ENCODE peak calls at places on chromosome 5, in six cellular contexts. One of them, this sample, is unnamed.

GRCh38 chr5:136014049-136014516 is 14.7 kb upstream of the TGFBI start:
- DNase-seq in GM12865: peak
- DNase-seq in heart left ventricle: no peak
- DNase-seq in activated T-cell treated with anti-CD3 and anti-CD28 coated beads, Interleukin-2, amount 50 U/mL, for 72 hours: no peak
- DNase-seq in A172: peak
- DNase-seq in mesothelial cell of epicardium: no peak
- DNase-seq in this sample: no peak

GRCh38 chr5:106862450-106863193 is 808.1 kb downstream of the EFNA5 start:
- DNase-seq in heart left ventricle: no peak
- DNase-seq in mesothelial cell of epicardium: no peak
- DNase-seq in activated T-cell treated with anti-CD3 and anti-CD28 coated beads, Interleukin-2, amount 50 U/mL, for 72 hours: no peak
- DNase-seq in GM12865: peak
- DNase-seq in A172: peak
- DNase-seq in this sample: no peak

GRCh38 chr5:138274189-138274853 is at the start of gene GFRA3:
- DNase-seq in A172: no peak
- DNase-seq in mesothelial cell of epicardium: peak
- DNase-seq in activated T-cell treated with anti-CD3 and anti-CD28 coated beads, Interleukin-2, amount 50 U/mL, for 72 hours: peak
- DNase-seq in GM12865: peak
- DNase-seq in heart left ventricle: no peak
- DNase-seq in this sample: no peak

GRCh38 chr5:1661311-1661710 is 137.6 kb upstream of the LPCAT1 start:
- DNase-seq in mesothelial cell of epicardium: no peak
- DNase-seq in A172: no peak
- DNase-seq in activated T-cell treated with anti-CD3 and anti-CD28 coated beads, Interleukin-2, amount 50 U/mL, for 72 hours: no peak
- DNase-seq in GM12865: no peak
- DNase-seq in heart left ventricle: no peak
- DNase-seq in this sample: no peak

GRCh38 chr5:153974131-153974812 is 64.4 kb downstream of the FAM114A2 start:
- DNase-seq in heart left ventricle: no peak
- DNase-seq in mesothelial cell of epicardium: no peak
- DNase-seq in activated T-cell treated with anti-CD3 and anti-CD28 coated beads, Interleukin-2, amount 50 U/mL, for 72 hours: peak
- DNase-seq in GM12865: peak
- DNase-seq in A172: peak
- DNase-seq in this sample: no peak

GRCh38 chr5:132291026-132291425 is 3.2 kb upstream of the SLC22A4 start:
- DNase-seq in activated T-cell treated with anti-CD3 and anti-CD28 coated beads, Interleukin-2, amount 50 U/mL, for 72 hours: no peak
- DNase-seq in GM12865: no peak
- DNase-seq in mesothelial cell of epicardium: no peak
- DNase-seq in heart left ventricle: no peak
- DNase-seq in A172: no peak
- DNase-seq in this sample: no peak

GRCh38 chr5:191036-191948 is at the start of gene LRRC14B:
- DNase-seq in activated T-cell treated with anti-CD3 and anti-CD28 coated beads, Interleukin-2, amount 50 U/mL, for 72 hours: peak
- DNase-seq in mesothelial cell of epicardium: no peak
- DNase-seq in GM12865: peak
- DNase-seq in heart left ventricle: peak
- DNase-seq in A172: no peak
- DNase-seq in this sample: peak

GRCh38 chr5:149349382-149349781 is 4.1 kb downstream of the GRPEL2 start:
- DNase-seq in heart left ventricle: no peak
- DNase-seq in A172: no peak
- DNase-seq in mesothelial cell of epicardium: no peak
- DNase-seq in GM12865: no peak
- DNase-seq in activated T-cell treated with anti-CD3 and anti-CD28 coated beads, Interleukin-2, amount 50 U/mL, for 72 hours: no peak
- DNase-seq in this sample: no peak

GRCh38 chr5:122183795-122184185 is 54.4 kb downstream of the ZNF474 start:
- DNase-seq in activated T-cell treated with anti-CD3 and anti-CD28 coated beads, Interleukin-2, amount 50 U/mL, for 72 hours: no peak
- DNase-seq in heart left ventricle: no peak
- DNase-seq in A172: no peak
- DNase-seq in GM12865: no peak
- DNase-seq in mesothelial cell of epicardium: no peak
- DNase-seq in this sample: no peak

GRCh38 chr5:143401846-143402463 is 1.5 kb downstream of the NR3C1 start:
- DNase-seq in mesothelial cell of epicardium: no peak
- DNase-seq in activated T-cell treated with anti-CD3 and anti-CD28 coated beads, Interleukin-2, amount 50 U/mL, for 72 hours: no peak
- DNase-seq in heart left ventricle: no peak
- DNase-seq in A172: no peak
- DNase-seq in GM12865: peak
- DNase-seq in this sample: no peak

GRCh38 chr5:43947870-43948269 is 344.9 kb downstream of the NNT start:
- DNase-seq in activated T-cell treated with anti-CD3 and anti-CD28 coated beads, Interleukin-2, amount 50 U/mL, for 72 hours: no peak
- DNase-seq in A172: no peak
- DNase-seq in mesothelial cell of epicardium: no peak
- DNase-seq in GM12865: no peak
- DNase-seq in heart left ventricle: no peak
- DNase-seq in this sample: no peak

GRCh38 chr5:154072782-154073171 is 34.0 kb downstream of the MFAP3 start:
- DNase-seq in A172: no peak
- DNase-seq in heart left ventricle: no peak
- DNase-seq in activated T-cell treated with anti-CD3 and anti-CD28 coated beads, Interleukin-2, amount 50 U/mL, for 72 hours: no peak
- DNase-seq in mesothelial cell of epicardium: no peak
- DNase-seq in GM12865: no peak
- DNase-seq in this sample: no peak

GRCh38 chr5:116671211-116671736 is 96.7 kb upstream of the SEMA6A start:
- DNase-seq in mesothelial cell of epicardium: no peak
- DNase-seq in heart left ventricle: no peak
- DNase-seq in activated T-cell treated with anti-CD3 and anti-CD28 coated beads, Interleukin-2, amount 50 U/mL, for 72 hours: no peak
- DNase-seq in GM12865: peak
- DNase-seq in A172: no peak
- DNase-seq in this sample: no peak

GRCh38 chr5:38807570-38808461 is 38.0 kb upstream of the OSMR start:
- DNase-seq in mesothelial cell of epicardium: no peak
- DNase-seq in heart left ventricle: peak
- DNase-seq in activated T-cell treated with anti-CD3 and anti-CD28 coated beads, Interleukin-2, amount 50 U/mL, for 72 hours: no peak
- DNase-seq in A172: peak
- DNase-seq in GM12865: no peak
- DNase-seq in this sample: no peak

GRCh38 chr5:36537729-36538128 is 68.7 kb upstream of the SLC1A3 start:
- DNase-seq in activated T-cell treated with anti-CD3 and anti-CD28 coated beads, Interleukin-2, amount 50 U/mL, for 72 hours: no peak
- DNase-seq in GM12865: no peak
- DNase-seq in heart left ventricle: no peak
- DNase-seq in mesothelial cell of epicardium: no peak
- DNase-seq in A172: no peak
- DNase-seq in this sample: no peak

GRCh38 chr5:95872333-95873268 is 50.1 kb upstream of the GLRX start:
- DNase-seq in activated T-cell treated with anti-CD3 and anti-CD28 coated beads, Interleukin-2, amount 50 U/mL, for 72 hours: no peak
- DNase-seq in mesothelial cell of epicardium: no peak
- DNase-seq in A172: no peak
- DNase-seq in heart left ventricle: no peak
- DNase-seq in GM12865: no peak
- DNase-seq in this sample: no peak

GRCh38 chr5:148540636-148541035 is 113.7 kb downstream of the HTR4 start:
- DNase-seq in mesothelial cell of epicardium: no peak
- DNase-seq in GM12865: no peak
- DNase-seq in heart left ventricle: no peak
- DNase-seq in A172: no peak
- DNase-seq in activated T-cell treated with anti-CD3 and anti-CD28 coated beads, Interleukin-2, amount 50 U/mL, for 72 hours: no peak
- DNase-seq in this sample: no peak

GRCh38 chr5:932628-933250 is 40.1 kb downstream of the TRIP13 start:
- DNase-seq in mesothelial cell of epicardium: no peak
- DNase-seq in GM12865: peak
- DNase-seq in heart left ventricle: no peak
- DNase-seq in A172: no peak
- DNase-seq in activated T-cell treated with anti-CD3 and anti-CD28 coated beads, Interleukin-2, amount 50 U/mL, for 72 hours: no peak
- DNase-seq in this sample: peak

GRCh38 chr5:124719346-124719967 is 27.0 kb downstream of the ZNF608 start:
- DNase-seq in GM12865: no peak
- DNase-seq in heart left ventricle: no peak
- DNase-seq in mesothelial cell of epicardium: no peak
- DNase-seq in activated T-cell treated with anti-CD3 and anti-CD28 coated beads, Interleukin-2, amount 50 U/mL, for 72 hours: no peak
- DNase-seq in A172: no peak
- DNase-seq in this sample: no peak

GRCh38 chr5:40291338-40291737 is 388.4 kb upstream of the PTGER4 start:
- DNase-seq in mesothelial cell of epicardium: no peak
- DNase-seq in GM12865: no peak
- DNase-seq in A172: peak
- DNase-seq in heart left ventricle: no peak
- DNase-seq in activated T-cell treated with anti-CD3 and anti-CD28 coated beads, Interleukin-2, amount 50 U/mL, for 72 hours: no peak
- DNase-seq in this sample: no peak

GRCh38 chr5:44364097-44364496 is 25.1 kb downstream of the FGF10 start:
- DNase-seq in A172: no peak
- DNase-seq in heart left ventricle: no peak
- DNase-seq in activated T-cell treated with anti-CD3 and anti-CD28 coated beads, Interleukin-2, amount 50 U/mL, for 72 hours: no peak
- DNase-seq in mesothelial cell of epicardium: no peak
- DNase-seq in GM12865: no peak
- DNase-seq in this sample: no peak

GRCh38 chr5:85931220-85931619 is 686.5 kb upstream of the COX7C start:
- DNase-seq in GM12865: no peak
- DNase-seq in A172: peak
- DNase-seq in heart left ventricle: no peak
- DNase-seq in mesothelial cell of epicardium: no peak
- DNase-seq in activated T-cell treated with anti-CD3 and anti-CD28 coated beads, Interleukin-2, amount 50 U/mL, for 72 hours: no peak
- DNase-seq in this sample: no peak

GRCh38 chr5:52692039-52692438 is 95.7 kb upstream of the ITGA1 start:
- DNase-seq in A172: peak
- DNase-seq in activated T-cell treated with anti-CD3 and anti-CD28 coated beads, Interleukin-2, amount 50 U/mL, for 72 hours: no peak
- DNase-seq in GM12865: no peak
- DNase-seq in heart left ventricle: no peak
- DNase-seq in mesothelial cell of epicardium: no peak
- DNase-seq in this sample: no peak

GRCh38 chr5:6708814-6709213 is 4.4 kb upstream of the TENT4A start:
- DNase-seq in mesothelial cell of epicardium: no peak
- DNase-seq in GM12865: peak
- DNase-seq in activated T-cell treated with anti-CD3 and anti-CD28 coated beads, Interleukin-2, amount 50 U/mL, for 72 hours: no peak
- DNase-seq in heart left ventricle: no peak
- DNase-seq in A172: no peak
- DNase-seq in this sample: no peak

GRCh38 chr5:159353661-159354252 is 23.5 kb upstream of the IL12B start:
- DNase-seq in heart left ventricle: no peak
- DNase-seq in A172: no peak
- DNase-seq in GM12865: no peak
- DNase-seq in mesothelial cell of epicardium: no peak
- DNase-seq in activated T-cell treated with anti-CD3 and anti-CD28 coated beads, Interleukin-2, amount 50 U/mL, for 72 hours: no peak
- DNase-seq in this sample: no peak

GRCh38 chr5:174086751-174087150 is 41.2 kb downstream of the NSG2 start:
- DNase-seq in GM12865: no peak
- DNase-seq in A172: peak
- DNase-seq in heart left ventricle: no peak
- DNase-seq in activated T-cell treated with anti-CD3 and anti-CD28 coated beads, Interleukin-2, amount 50 U/mL, for 72 hours: no peak
- DNase-seq in mesothelial cell of epicardium: no peak
- DNase-seq in this sample: no peak

GRCh38 chr5:36029914-36030313 is 36.8 kb downstream of the UGT3A2 start:
- DNase-seq in activated T-cell treated with anti-CD3 and anti-CD28 coated beads, Interleukin-2, amount 50 U/mL, for 72 hours: no peak
- DNase-seq in mesothelial cell of epicardium: no peak
- DNase-seq in heart left ventricle: no peak
- DNase-seq in GM12865: no peak
- DNase-seq in A172: no peak
- DNase-seq in this sample: no peak